ENCODE peak calls at places on chromosomes 6 and 20, in four cellular contexts. S, B, R and H are unnamed samples. For H3K4me1, the result is how much of the 10 kb centered on the place peaks cover.

GRCh38 chr20:1569417-1569861 is 11.9 kb upstream of the SIRPD start:
- DNase-seq in S (no peak), B (peak), R (peak), H (no peak)

GRCh38 chr6:52019092-52019491 is 68.3 kb downstream of the PKHD1 start:
- DNase-seq in S (no peak), B (no peak), R (no peak), H (no peak)

GRCh38 chr20:54078296-54078695 is 7.9 kb upstream of the BCAS1 start:
- DNase-seq in S (no peak), B (no peak), R (no peak), H (no peak)

GRCh38 chr6:4936681-4937041 is 67.2 kb downstream of the RPP40 start:
- DNase-seq in S (no peak), B (peak), R (peak), H (no peak)

GRCh38 chr6:134198093-134198492 is 119.8 kb downstream of the SGK1 start:
- DNase-seq in S (no peak), B (no peak), R (no peak), H (no peak)

GRCh38 chr6:161836643-161837448 is 563.0 kb upstream of the AGPAT4 start:
- DNase-seq in S (no peak), B (peak), R (no peak), H (no peak)

GRCh38 chr6:150271172-150271500 is 97.7 kb upstream of the IYD start:
- DNase-seq in S (no peak), B (no peak), R (no peak), H (no peak)

GRCh38 chr6:165568326-165568725 is 94.7 kb downstream of the PDE10A start:
- DNase-seq in S (no peak), B (no peak), R (no peak), H (no peak)

GRCh38 chr6:140806431-140806830 is 1326.3 kb upstream of the GJE1 start:
- DNase-seq in S (no peak), B (no peak), R (peak), H (no peak)

GRCh38 chr6:151022492-151022891 is 157.0 kb downstream of the MTHFD1L start:
- DNase-seq in S (no peak), B (no peak), R (no peak), H (no peak)

GRCh38 chr6:163369628-163370365 is 44.7 kb upstream of the QKI start:
- DNase-seq in S (no peak), B (no peak), R (no peak), H (no peak)

GRCh38 chr6:3455121-3455489 is 1.7 kb downstream of the SLC22A23 start:
- DNase-seq in S (no peak), B (peak), R (no peak), H (no peak)

GRCh38 chr20:36644032-36644712 is 1.8 kb downstream of the SLA2 start:
- DNase-seq in S (no peak), B (no peak), R (no peak), H (no peak)

GRCh38 chr6:151629791-151630190 is 136.0 kb downstream of the CCDC170 start:
- DNase-seq in S (no peak), B (no peak), R (no peak), H (no peak)

GRCh38 chr20:57315964-57316480 is 13.6 kb upstream of the SPO11 start:
- DNase-seq in S (no peak), B (no peak), R (no peak), H (no peak)

GRCh38 chr6:118808794-118809668 is 84.9 kb upstream of the ASF1A start:
- DNase-seq in S (no peak), B (no peak), R (no peak), H (no peak)

GRCh38 chr6:167118839-167119238 is 4.1 kb upstream of the CCR6 start:
- DNase-seq in S (no peak), B (no peak), R (no peak), H (no peak)

GRCh38 chr6:89371849-89372505 is 19.5 kb upstream of the UBE2J1 start:
- DNase-seq in S (peak), B (peak), R (peak), H (peak)

GRCh38 chr20:42125426-42125825 is 507.2 kb upstream of the CHD6 start:
- DNase-seq in S (no peak), B (no peak), R (no peak), H (no peak)

GRCh38 chr20:401682-402495 is 6.2 kb upstream of the RBCK1 start:
- DNase-seq in S (no peak), B (peak), R (peak), H (no peak)

GRCh38 chr6:27477318-27478013 is 4.6 kb upstream of the ZNF184 start:
- DNase-seq in S (no peak), B (no peak), R (no peak), H (no peak)

GRCh38 chr6:100657678-100658330 is 193.1 kb upstream of the SIM1 start:
- DNase-seq in S (no peak), B (peak), R (peak), H (no peak)

GRCh38 chr6:136753624-136754023 is 38.7 kb downstream of the MAP3K5 start:
- DNase-seq in S (no peak), B (no peak), R (no peak), H (no peak)

GRCh38 chr20:17142666-17143065 is 84.2 kb upstream of the PCSK2 start:
- DNase-seq in S (no peak), B (no peak), R (no peak), H (no peak)

GRCh38 chr6:93727447-93727846 is 308.1 kb upstream of the EPHA7 start:
- DNase-seq in S (no peak), B (no peak), R (no peak), H (no peak)

GRCh38 chr6:21348462-21349195 is 244.9 kb upstream of the SOX4 start:
- DNase-seq in S (peak), B (peak), R (peak), H (no peak)

GRCh38 chr6:104483225-104483834 is 376.4 kb downstream of the HACE1 start:
- DNase-seq in S (no peak), B (peak), R (no peak), H (no peak)

GRCh38 chr6:14079433-14079832 is 38.1 kb upstream of the CD83 start:
- DNase-seq in S (no peak), B (peak), R (peak), H (no peak)

GRCh38 chr6:104344223-104344622 is 515.5 kb downstream of the HACE1 start:
- DNase-seq in S (no peak), B (no peak), R (no peak), H (no peak)

GRCh38 chr6:1917628-1918371 is 308.1 kb downstream of the FOXC1 start:
- DNase-seq in S (no peak), B (peak), R (peak), H (no peak)

GRCh38 chr20:9156529-9157280 is 87.8 kb downstream of the PLCB4 start:
- DNase-seq in S (no peak), B (no peak), R (peak), H (no peak)

GRCh38 chr6:154757352-154758095 is 24.3 kb downstream of the SCAF8 start:
- DNase-seq in S (no peak), B (no peak), R (no peak), H (no peak)

GRCh38 chr6:111750753-111751684 is 122.2 kb downstream of the FYN start:
- DNase-seq in S (no peak), B (no peak), R (peak), H (no peak)

GRCh38 chr6:35140991-35141720 is at the start of gene TCP11:
- DNase-seq in S (peak), B (peak), R (no peak), H (peak)

GRCh38 chr6:134640975-134641429 is 308.9 kb downstream of the ALDH8A1 start:
- DNase-seq in S (peak), B (peak), R (peak), H (no peak)

GRCh38 chr6:147479857-147480256 is 28.6 kb upstream of the SAMD5 start:
- DNase-seq in S (no peak), B (no peak), R (no peak), H (no peak)

GRCh38 chr6:139568956-139569538 is 194.6 kb upstream of the CITED2 start:
- DNase-seq in S (no peak), B (peak), R (peak), H (no peak)

GRCh38 chr6:29602564-29603361 is 17.8 kb downstream of the OR2H2 start:
- DNase-seq in S (no peak), B (peak), R (peak), H (no peak)

GRCh38 chr6:126067080-126067479 is 80.7 kb downstream of the TRMT11 start:
- DNase-seq in S (no peak), B (no peak), R (no peak), H (no peak)
- H3K4me1 ChIP-seq in S (under half), B (under half), R (under half), H (under half)

DNA sequence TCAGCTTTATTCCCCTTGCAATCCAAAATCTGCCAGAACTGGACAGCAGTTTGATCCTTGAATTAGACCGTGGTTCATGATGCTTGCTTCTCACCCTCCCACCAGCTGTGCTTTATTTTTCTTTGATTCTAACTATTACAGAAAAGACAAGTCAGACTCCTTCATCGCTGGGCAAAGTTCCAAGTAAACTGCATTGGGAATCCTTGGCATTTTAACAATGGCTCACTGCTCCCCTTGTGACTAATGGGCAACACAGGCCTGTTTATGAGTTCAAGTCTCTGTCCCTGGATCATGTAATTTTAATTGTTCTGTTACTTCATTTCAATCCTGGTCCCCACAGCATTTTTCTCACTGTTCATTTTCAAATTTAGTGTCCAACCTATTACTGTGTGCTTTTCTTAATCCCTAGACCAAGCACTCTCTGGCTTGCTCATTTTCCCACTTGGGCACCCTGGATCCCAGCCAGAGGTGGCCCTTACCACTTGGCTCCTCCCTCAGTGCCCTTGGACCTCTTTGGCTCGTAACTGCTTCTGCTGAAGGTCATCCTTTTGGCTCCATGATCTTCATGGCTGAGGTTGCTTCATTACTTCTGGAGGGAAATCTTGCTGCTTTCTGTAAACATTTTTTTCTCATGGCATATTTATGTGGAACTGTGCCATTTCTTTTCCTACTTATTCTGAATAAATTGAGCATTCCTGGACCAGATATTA is 32.8 kb downstream of the PSMB9 start:
- DNase-seq in S (peak), B (peak), R (peak), H (peak)
- H3K4me3 ChIP-seq in S (no peak), B (no peak), R (no peak), H (no peak)

GRCh38 chr6:23040899-23041298 is 471.5 kb downstream of the HDGFL1 start:
- DNase-seq in S (no peak), B (no peak), R (no peak), H (no peak)

GRCh38 chr6:23031986-23032385 is 462.6 kb downstream of the HDGFL1 start:
- DNase-seq in S (no peak), B (peak), R (peak), H (no peak)

DNA sequence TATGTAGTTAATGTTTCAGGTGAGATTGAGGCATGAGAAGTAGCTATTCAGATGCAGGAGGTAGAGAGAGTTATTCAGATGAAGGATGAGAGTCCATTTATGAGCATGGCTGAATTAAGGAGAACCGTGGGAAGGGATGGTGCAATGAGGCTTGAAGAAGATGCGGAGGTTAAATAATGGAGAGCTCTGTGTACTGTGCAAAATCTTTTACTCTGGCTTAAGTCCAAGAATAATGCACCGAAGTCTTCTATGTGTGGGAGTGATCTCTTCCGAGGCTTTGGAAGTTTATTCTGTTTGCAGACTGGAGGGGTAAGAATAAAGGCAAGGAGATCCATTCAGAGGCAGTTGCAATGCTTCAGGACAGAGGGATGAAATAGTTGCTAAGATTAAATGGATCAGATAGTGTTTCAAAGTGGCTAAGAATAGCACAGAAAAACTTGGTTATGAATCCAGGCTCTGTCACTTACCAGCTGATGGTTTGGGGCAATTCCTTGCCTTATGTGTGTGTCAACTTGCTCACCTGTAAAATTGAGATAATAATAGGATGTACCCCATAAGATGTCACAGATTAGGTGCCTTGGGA is 467.1 kb downstream of the HDGFL1 start:
- DNase-seq in S (no peak), B (no peak), R (peak), H (no peak)
- H3K4me1 ChIP-seq in S (under half), B (under half), R (under half), H (under half)

GRCh38 chr6:143614270-143614669 is 63.5 kb upstream of the PHACTR2 start:
- DNase-seq in S (no peak), B (no peak), R (no peak), H (no peak)
- H3K4me3 ChIP-seq in S (no peak), B (no peak), R (no peak), H (no peak)

GRCh38 chr6:44664716-44665115 is 277.2 kb downstream of the CDC5L start:
- DNase-seq in S (no peak), B (peak), R (peak), H (no peak)
- H3K4me1 ChIP-seq in S (under half), B (half or more), R (under half), H (under half)

GRCh38 chr20:64050261-64051032 is 1.0 kb upstream of the SOX18 start:
- DNase-seq in S (no peak), B (no peak), R (no peak), H (peak)
- H3K4me3 ChIP-seq in S (no peak), B (no peak), R (no peak), H (peak)

GRCh38 chr6:73653571-73654424 is at the start of gene SLC17A5:
- DNase-seq in S (peak), B (peak), R (peak), H (peak)

GRCh38 chr6:73652637-73653570 is 888 bp downstream of the SLC17A5 start:
- DNase-seq in S (peak), B (peak), R (peak), H (peak)

GRCh38 chr6:73655341-73655917 is 1.6 kb upstream of the SLC17A5 start:
- DNase-seq in S (no peak), B (peak), R (no peak), H (no peak)

GRCh38 chr6:73656501-73657145 is 2.8 kb upstream of the SLC17A5 start:
- DNase-seq in S (no peak), B (no peak), R (no peak), H (no peak)

DNA sequence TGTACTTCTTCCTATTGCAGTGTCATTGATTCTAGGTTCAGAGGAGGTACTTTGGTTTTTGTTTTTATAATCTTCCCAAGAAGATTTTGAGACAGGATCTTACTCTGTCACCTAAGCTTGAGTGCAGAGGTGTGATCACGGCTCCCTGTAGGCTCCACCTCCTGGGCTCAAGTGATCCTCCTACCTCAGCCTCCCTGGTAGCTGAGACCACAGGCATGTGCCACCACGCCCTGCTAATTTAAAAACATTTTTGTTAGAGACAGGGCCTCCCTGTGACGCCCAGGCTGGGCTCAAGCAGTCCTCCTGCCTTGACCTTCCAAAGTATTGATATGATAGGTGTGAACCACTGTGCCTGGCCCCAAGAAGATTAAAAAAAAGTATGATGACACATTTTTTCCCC is 3.4 kb upstream of the SLC17A5 start:
- DNase-seq in S (no peak), B (no peak), R (no peak), H (no peak)
- H3K4me1 ChIP-seq in S (under half), B (under half), R (under half), H (under half)

GRCh38 chr20:23361651-23362391 is at the start of gene GZF1:
- DNase-seq in S (peak), B (peak), R (peak), H (peak)

GRCh38 chr20:23362392-23363256 is 642 bp downstream of the GZF1 start:
- DNase-seq in S (no peak), B (peak), R (peak), H (no peak)

GRCh38 chr20:23365390-23366165 is 3.6 kb downstream of the GZF1 start:
- DNase-seq in S (no peak), B (no peak), R (no peak), H (peak)

GRCh38 chr20:23361108-23361650 is 803 bp upstream of the GZF1 start:
- DNase-seq in S (no peak), B (peak), R (peak), H (no peak)

GRCh38 chr20:23363257-23363649 is 1.3 kb downstream of the GZF1 start:
- DNase-seq in S (no peak), B (peak), R (no peak), H (no peak)
- H3K4me3 ChIP-seq in S (no peak), B (peak), R (peak), H (peak)

DNA sequence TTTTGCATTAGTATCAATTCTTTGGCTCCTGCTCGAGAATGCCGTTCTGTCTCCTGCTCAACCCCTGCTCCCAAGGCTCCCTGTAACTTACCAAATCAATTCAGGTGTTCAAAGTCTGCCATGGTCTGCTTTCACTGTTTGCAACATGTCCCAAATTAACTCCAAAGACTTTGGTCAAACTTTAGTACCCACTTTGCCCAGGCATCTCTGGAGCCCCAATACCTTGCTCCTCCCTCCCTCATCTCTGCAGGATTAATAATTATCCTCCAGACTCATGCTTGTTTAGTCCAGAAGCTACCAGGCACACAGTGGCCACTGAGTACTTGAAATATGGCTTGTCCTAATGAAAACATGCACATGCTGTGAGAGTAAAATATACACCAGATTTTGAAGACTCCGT is 30.2 kb downstream of the GCLC start:
- DNase-seq in S (no peak), B (no peak), R (no peak), H (no peak)
- H3K4me1 ChIP-seq in S (under half), B (under half), R (under half), H (under half)

GRCh38 chr20:49685161-49685601 is 28.5 kb downstream of the B4GALT5 start:
- DNase-seq in S (peak), B (peak), R (no peak), H (no peak)
- H3K4me3 ChIP-seq in S (no peak), B (no peak), R (no peak), H (no peak)